ENCODE peak calls at places on chromosomes 12 and 14, in five cellular contexts. U, L, Y, B and Z are unnamed samples.

GRCh38 chr12:65434737-65435136 is 156.3 kb downstream of the MSRB3 start:
- DNase-seq in L (no peak), Y (no peak), B (no peak), U (no peak), Z (no peak)

GRCh38 chr14:99737451-99737951 is 53.4 kb downstream of the CYP46A1 start:
- DNase-seq in B (peak), L (peak), U (no peak), Y (no peak), Z (peak)

GRCh38 chr12:56635539-56636117 is 5.5 kb upstream of the BAZ2A start:
- DNase-seq in L (no peak), Y (no peak), U (peak), B (peak), Z (peak)

GRCh38 chr12:30573145-30573544 is 122.5 kb downstream of the IPO8 start:
- DNase-seq in B (no peak), U (no peak), L (no peak), Y (no peak), Z (no peak)

GRCh38 chr12:76866726-76867125 is 12.1 kb downstream of the CSRP2 start:
- DNase-seq in Y (no peak), B (no peak), L (no peak), U (no peak), Z (no peak)

GRCh38 chr12:47808049-47808448 is 11.7 kb downstream of the HDAC7 start:
- DNase-seq in Y (no peak), L (no peak), U (no peak), B (peak), Z (peak)

GRCh38 chr12:42824327-42824726 is 234.8 kb upstream of the PRICKLE1 start:
- DNase-seq in U (no peak), Y (no peak), L (no peak), B (no peak), Z (no peak)

GRCh38 chr14:92651793-92652382 is 96.5 kb downstream of the LGMN start:
- DNase-seq in Y (no peak), B (no peak), U (no peak), L (no peak), Z (no peak)

GRCh38 chr12:54762390-54762789 is 91.9 kb upstream of the MUCL1 start:
- DNase-seq in U (no peak), Y (no peak), B (no peak), L (no peak), Z (no peak)

GRCh38 chr12:116236148-116236731 is 41.3 kb downstream of the MED13L start:
- DNase-seq in L (peak), B (peak), Y (peak), U (no peak), Z (peak)

GRCh38 chr12:2959194-2959507 is at the start of gene TEAD4:
- DNase-seq in Y (peak), U (peak), B (peak), L (peak), Z (peak)

GRCh38 chr14:64721391-64721791 is 17.2 kb downstream of the PLEKHG3 start:
- DNase-seq in B (no peak), U (no peak), L (no peak), Y (no peak), Z (peak)

GRCh38 chr14:35213869-35214387 is 78.3 kb upstream of the PSMA6 start:
- DNase-seq in L (no peak), B (no peak), U (no peak), Y (peak), Z (peak)

GRCh38 chr12:113506867-113507266 is 35.2 kb upstream of the LHX5 start:
- DNase-seq in U (no peak), B (no peak), L (no peak), Y (no peak), Z (no peak)

GRCh38 chr14:93619176-93619793 is 169.0 kb downstream of the PRIMA1 start:
- DNase-seq in B (peak), U (no peak), L (peak), Y (peak), Z (peak)

GRCh38 chr12:123396954-123397353 is 13.0 kb downstream of the KMT5A start:
- DNase-seq in B (no peak), L (no peak), U (no peak), Y (no peak), Z (no peak)

GRCh38 chr14:77838756-77839565 is 39.1 kb downstream of the ADCK1 start:
- DNase-seq in B (no peak), U (no peak), Y (no peak), L (no peak), Z (no peak)

GRCh38 chr12:27975222-27976136 is 2.9 kb upstream of the PTHLH start:
- DNase-seq in U (peak), L (no peak), B (peak), Y (no peak), Z (peak)

GRCh38 chr12:85468356-85469157 is 188.5 kb downstream of the ALX1 start:
- DNase-seq in L (peak), U (peak), Y (peak), B (peak), Z (peak)

GRCh38 chr12:78119351-78119918 is 288.7 kb downstream of the NAV3 start:
- DNase-seq in Y (no peak), B (no peak), U (no peak), L (no peak), Z (no peak)

GRCh38 chr14:40028991-40029390 is 596.8 kb upstream of the FBXO33 start:
- DNase-seq in L (no peak), B (no peak), Y (no peak), U (no peak), Z (no peak)

GRCh38 chr12:29176951-29177350 is 27.9 kb downstream of the FAR2 start:
- DNase-seq in L (no peak), Y (no peak), U (no peak), B (no peak), Z (no peak)

GRCh38 chr12:64826234-64826633 is 1.8 kb downstream of the TBC1D30 start:
- DNase-seq in L (no peak), Y (no peak), U (peak), B (peak), Z (peak)

GRCh38 chr12:48156648-48157015 is 683 bp downstream of the ASB8 start:
- DNase-seq in U (peak), Y (no peak), B (no peak), L (no peak), Z (no peak)

GRCh38 chr14:50524731-50525510 is 7.4 kb downstream of the MAP4K5 start:
- DNase-seq in L (no peak), Y (no peak), B (no peak), U (no peak), Z (no peak)

GRCh38 chr14:50524071-50524470 is 8.3 kb downstream of the MAP4K5 start:
- DNase-seq in U (no peak), L (no peak), B (no peak), Y (no peak), Z (no peak)

GRCh38 chr14:50523271-50524041 is 8.9 kb downstream of the MAP4K5 start:
- DNase-seq in Y (no peak), B (no peak), L (no peak), U (no peak), Z (no peak)

GRCh38 chr14:50520947-50521815 is 11.2 kb downstream of the MAP4K5 start:
- DNase-seq in L (peak), B (no peak), Y (no peak), U (no peak), Z (peak)

GRCh38 chr14:50521912-50522341 is 10.4 kb downstream of the MAP4K5 start:
- DNase-seq in Y (peak), B (no peak), L (no peak), U (no peak), Z (peak)
- TF ChIP-seq MAX in Y (no peak), B (no peak), L (no peak), U (no peak), Z (no peak)

GRCh38 chr12:98736352-98737326 is 91.5 kb downstream of the APAF1 start:
- DNase-seq in Y (peak), U (no peak), L (no peak), B (no peak), Z (peak)
- TF ChIP-seq JUN in Y (no peak), U (no peak), L (no peak), B (no peak), Z (no peak)

GRCh38 chr12:106586535-106586802 is 3.7 kb downstream of the RFX4 start:
- DNase-seq in U (no peak), L (no peak), Y (no peak), B (no peak), Z (no peak)
- H3K4me2 ChIP-seq in U (peak), L (peak), Y (no peak), B (no peak), Z (no peak)

GRCh38 chr12:49744363-49744885 is 3.1 kb downstream of the TMBIM6 start:
- DNase-seq in U (no peak), Y (no peak), B (no peak), L (no peak), Z (no peak)

GRCh38 chr12:49748800-49749199 is 7.4 kb downstream of the TMBIM6 start:
- DNase-seq in Y (no peak), B (no peak), L (no peak), U (no peak), Z (no peak)

GRCh38 chr12:49748306-49748705 is 6.9 kb downstream of the TMBIM6 start:
- DNase-seq in Y (no peak), B (no peak), U (no peak), L (no peak), Z (no peak)

GRCh38 chr12:49750994-49751393 is 9.6 kb downstream of the TMBIM6 start:
- DNase-seq in B (no peak), U (no peak), L (no peak), Y (no peak), Z (no peak)

GRCh38 chr12:49750027-49750977 is 8.9 kb downstream of the TMBIM6 start:
- DNase-seq in B (no peak), L (no peak), U (no peak), Y (peak), Z (peak)
- TF ChIP-seq MAX in B (no peak), L (no peak), U (no peak), Y (no peak), Z (no peak)

GRCh38 chr14:75418779-75419768 is 8.7 kb upstream of the JDP2 start:
- DNase-seq in B (peak), U (peak), L (no peak), Y (no peak), Z (no peak)

GRCh38 chr14:75422169-75422568 is 5.7 kb upstream of the JDP2 start:
- DNase-seq in Y (peak), U (no peak), L (peak), B (no peak), Z (no peak)

GRCh38 chr14:75413013-75413412 is 14.8 kb upstream of the JDP2 start:
- DNase-seq in Y (no peak), U (no peak), B (no peak), L (no peak), Z (no peak)

GRCh38 chr14:75417674-75418073 is 10.1 kb upstream of the JDP2 start:
- DNase-seq in L (no peak), U (no peak), B (no peak), Y (peak), Z (no peak)
- TF ChIP-seq JUN in L (no peak), U (no peak), B (no peak), Y (no peak), Z (no peak)

DNA sequence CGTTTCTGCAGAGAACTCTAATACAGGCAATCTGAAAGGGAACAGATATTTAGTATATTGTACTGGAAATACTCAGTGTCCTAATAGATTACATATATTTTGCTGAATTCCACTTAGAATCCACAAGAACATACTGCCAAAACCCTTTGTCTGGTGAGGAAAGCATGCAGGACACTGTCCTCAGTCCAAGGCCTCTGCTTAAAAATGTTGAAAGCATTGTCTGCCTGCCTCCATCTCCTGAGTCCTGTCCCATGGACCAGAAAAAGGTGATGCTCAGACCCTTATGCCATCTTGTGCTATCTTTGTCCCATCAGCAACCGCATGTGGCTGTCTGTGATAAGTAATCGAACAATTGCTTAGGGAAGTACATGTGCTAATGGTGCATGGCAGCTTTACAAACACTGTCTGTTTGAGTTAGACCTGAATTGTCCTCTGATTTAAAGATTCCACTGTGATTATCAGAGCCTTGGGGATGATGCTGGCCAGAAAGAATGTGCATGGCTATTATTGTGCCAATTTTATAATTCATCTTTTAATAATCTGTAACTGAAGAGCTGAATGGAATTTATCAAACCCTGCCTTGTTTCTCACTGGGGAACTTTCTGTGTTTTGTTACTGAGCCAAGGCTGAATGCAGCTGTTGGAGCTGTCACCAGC is 177.4 kb downstream of the DACT1 start:
- DNase-seq in Y (no peak), L (no peak), B (no peak), U (no peak), Z (no peak)
- H3K4me2 ChIP-seq in Y (no peak), L (peak), B (no peak), U (no peak), Z (no peak)

DNA sequence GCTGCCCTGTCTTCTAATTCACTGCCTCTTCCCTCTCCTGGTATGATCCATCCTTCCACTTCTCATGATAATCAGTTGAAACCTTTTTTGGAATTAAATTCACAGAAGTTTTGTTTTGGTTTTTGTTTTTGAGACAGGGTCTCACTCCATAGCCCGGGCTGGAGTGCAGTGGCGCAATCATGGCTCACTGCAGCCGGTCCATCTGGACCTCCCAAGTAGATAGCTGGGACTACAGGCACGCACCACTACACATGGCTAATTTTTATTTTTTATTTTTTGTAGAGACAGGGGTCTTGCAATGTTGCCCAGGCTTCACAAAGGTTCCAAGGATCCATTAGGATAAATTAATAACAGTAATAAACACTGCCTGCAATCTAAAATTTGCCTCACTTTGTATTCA is 164.3 kb downstream of the PRKCH start:
- DNase-seq in Y (no peak), B (no peak), L (no peak), U (no peak), Z (no peak)
- TF ChIP-seq MAX in Y (no peak), B (no peak), L (no peak), U (no peak), Z (no peak)